ENCODE peak calls at places on chromosomes 11 and 22, in four cellular contexts. One of them, this sample, is unnamed.

GRCh38 chr11:6269994-6270393 is 10.4 kb downstream of the CCKBR start:
- DNase-seq in stimulated activated CD8-positive, alpha-beta memory T cell treated with anti-CD3 and anti-CD28 coated beads, Interleukin-12 subunit alpha, Interleukin-12 subunit beta, amount 100 ng/mL, for 4 hours: no peak
- DNase-seq in G401: no peak
- DNase-seq in cerebellum: no peak
- DNase-seq in this sample: no peak

GRCh38 chr11:10387209-10388083 is 67.6 kb upstream of the AMPD3 start:
- DNase-seq in stimulated activated CD8-positive, alpha-beta memory T cell treated with anti-CD3 and anti-CD28 coated beads, Interleukin-12 subunit alpha, Interleukin-12 subunit beta, amount 100 ng/mL, for 4 hours: no peak
- DNase-seq in G401: no peak
- DNase-seq in cerebellum: no peak
- DNase-seq in this sample: peak; percentile 73

GRCh38 chr11:111870887-111871692 is at the start of gene ALG9:
- DNase-seq in stimulated activated CD8-positive, alpha-beta memory T cell treated with anti-CD3 and anti-CD28 coated beads, Interleukin-12 subunit alpha, Interleukin-12 subunit beta, amount 100 ng/mL, for 4 hours: peak; percentile 75
- DNase-seq in G401: peak; percentile 83
- DNase-seq in cerebellum: peak; percentile 78
- DNase-seq in this sample: peak; percentile 90

GRCh38 chr22:22692707-22693530 is 48.5 kb downstream of the GGTLC2 start:
- DNase-seq in stimulated activated CD8-positive, alpha-beta memory T cell treated with anti-CD3 and anti-CD28 coated beads, Interleukin-12 subunit alpha, Interleukin-12 subunit beta, amount 100 ng/mL, for 4 hours: peak; percentile 23
- DNase-seq in G401: no peak
- DNase-seq in cerebellum: no peak
- DNase-seq in this sample: peak; percentile 67

GRCh38 chr11:2150206-2150847 is 10.7 kb downstream of the INS start:
- DNase-seq in stimulated activated CD8-positive, alpha-beta memory T cell treated with anti-CD3 and anti-CD28 coated beads, Interleukin-12 subunit alpha, Interleukin-12 subunit beta, amount 100 ng/mL, for 4 hours: no peak
- DNase-seq in G401: peak; percentile 15
- DNase-seq in cerebellum: no peak
- DNase-seq in this sample: no peak

GRCh38 chr11:27524155-27524554 is 17.6 kb upstream of the LIN7C start:
- DNase-seq in stimulated activated CD8-positive, alpha-beta memory T cell treated with anti-CD3 and anti-CD28 coated beads, Interleukin-12 subunit alpha, Interleukin-12 subunit beta, amount 100 ng/mL, for 4 hours: no peak
- DNase-seq in G401: no peak
- DNase-seq in cerebellum: no peak
- DNase-seq in this sample: no peak

GRCh38 chr11:91639359-91639758 is 585.3 kb upstream of the FAT3 start:
- DNase-seq in stimulated activated CD8-positive, alpha-beta memory T cell treated with anti-CD3 and anti-CD28 coated beads, Interleukin-12 subunit alpha, Interleukin-12 subunit beta, amount 100 ng/mL, for 4 hours: no peak
- DNase-seq in G401: no peak
- DNase-seq in cerebellum: no peak
- DNase-seq in this sample: no peak

GRCh38 chr11:76739798-76740197 is 43.4 kb upstream of the TSKU start:
- DNase-seq in stimulated activated CD8-positive, alpha-beta memory T cell treated with anti-CD3 and anti-CD28 coated beads, Interleukin-12 subunit alpha, Interleukin-12 subunit beta, amount 100 ng/mL, for 4 hours: no peak
- DNase-seq in G401: no peak
- DNase-seq in cerebellum: no peak
- DNase-seq in this sample: no peak

GRCh38 chr11:14310696-14311095 is 48.3 kb downstream of the RRAS2 start:
- DNase-seq in stimulated activated CD8-positive, alpha-beta memory T cell treated with anti-CD3 and anti-CD28 coated beads, Interleukin-12 subunit alpha, Interleukin-12 subunit beta, amount 100 ng/mL, for 4 hours: no peak
- DNase-seq in G401: no peak
- DNase-seq in cerebellum: no peak
- DNase-seq in this sample: no peak

GRCh38 chr11:111441443-111441842 is 62.4 kb upstream of the POU2AF1 start:
- DNase-seq in stimulated activated CD8-positive, alpha-beta memory T cell treated with anti-CD3 and anti-CD28 coated beads, Interleukin-12 subunit alpha, Interleukin-12 subunit beta, amount 100 ng/mL, for 4 hours: no peak
- DNase-seq in G401: no peak
- DNase-seq in cerebellum: no peak
- DNase-seq in this sample: no peak

GRCh38 chr22:28670691-28671261 is 8.9 kb downstream of the TTC28 start:
- DNase-seq in stimulated activated CD8-positive, alpha-beta memory T cell treated with anti-CD3 and anti-CD28 coated beads, Interleukin-12 subunit alpha, Interleukin-12 subunit beta, amount 100 ng/mL, for 4 hours: no peak
- DNase-seq in G401: no peak
- DNase-seq in cerebellum: no peak
- DNase-seq in this sample: no peak

This sample was measured in ureter.